ENCODE peak calls at places on chromosomes 7 and 10, in five cellular contexts. One of them, this sample, is unnamed.

GRCh38 chr7:13850185-13850752 is 139.2 kb downstream of the ETV1 start:
- DNase-seq in colonic mucosa: peak
- DNase-seq in NT2/D1: peak
- DNase-seq in tibial artery: no peak
- DNase-seq in HFF-Myc: peak
- DNase-seq in this sample: no peak

GRCh38 chr10:85105614-85106013 is 777.2 kb downstream of the CCSER2 start:
- DNase-seq in colonic mucosa: no peak
- DNase-seq in NT2/D1: no peak
- DNase-seq in tibial artery: no peak
- DNase-seq in HFF-Myc: no peak
- DNase-seq in this sample: no peak

GRCh38 chr7:84697506-84697905 is 489.4 kb downstream of the SEMA3D start:
- DNase-seq in colonic mucosa: no peak
- DNase-seq in NT2/D1: no peak
- DNase-seq in tibial artery: no peak
- DNase-seq in HFF-Myc: no peak
- DNase-seq in this sample: no peak

GRCh38 chr7:141695803-141696289 is 6.1 kb downstream of the DENND11 start:
- DNase-seq in colonic mucosa: peak
- DNase-seq in NT2/D1: no peak
- DNase-seq in tibial artery: no peak
- DNase-seq in HFF-Myc: no peak
- DNase-seq in this sample: no peak

GRCh38 chr7:690478-691360 is 35.8 kb upstream of the DNAAF5 start:
- DNase-seq in colonic mucosa: no peak
- DNase-seq in NT2/D1: no peak
- DNase-seq in tibial artery: peak
- DNase-seq in HFF-Myc: no peak
- DNase-seq in this sample: no peak

GRCh38 chr10:25261571-25261970 is 86.8 kb downstream of the GPR158 start:
- DNase-seq in colonic mucosa: no peak
- DNase-seq in NT2/D1: no peak
- DNase-seq in tibial artery: no peak
- DNase-seq in HFF-Myc: no peak
- DNase-seq in this sample: no peak

GRCh38 chr10:79202188-79203013 is 133.6 kb downstream of the ZMIZ1 start:
- DNase-seq in colonic mucosa: no peak
- DNase-seq in NT2/D1: no peak
- DNase-seq in tibial artery: no peak
- DNase-seq in HFF-Myc: no peak
- DNase-seq in this sample: peak

GRCh38 chr7:4633012-4633411 is 49.1 kb upstream of the FOXK1 start:
- DNase-seq in colonic mucosa: no peak
- DNase-seq in NT2/D1: no peak
- DNase-seq in tibial artery: no peak
- DNase-seq in HFF-Myc: no peak
- DNase-seq in this sample: no peak

GRCh38 chr10:29652192-29652591 is 17.4 kb upstream of the SVIL start:
- DNase-seq in colonic mucosa: no peak
- DNase-seq in NT2/D1: no peak
- DNase-seq in tibial artery: no peak
- DNase-seq in HFF-Myc: no peak
- DNase-seq in this sample: no peak

GRCh38 chr10:15169555-15170407 is 1.3 kb upstream of the NMT2 start:
- DNase-seq in colonic mucosa: no peak
- DNase-seq in NT2/D1: no peak
- DNase-seq in tibial artery: no peak
- DNase-seq in HFF-Myc: no peak
- DNase-seq in this sample: no peak

DNA sequence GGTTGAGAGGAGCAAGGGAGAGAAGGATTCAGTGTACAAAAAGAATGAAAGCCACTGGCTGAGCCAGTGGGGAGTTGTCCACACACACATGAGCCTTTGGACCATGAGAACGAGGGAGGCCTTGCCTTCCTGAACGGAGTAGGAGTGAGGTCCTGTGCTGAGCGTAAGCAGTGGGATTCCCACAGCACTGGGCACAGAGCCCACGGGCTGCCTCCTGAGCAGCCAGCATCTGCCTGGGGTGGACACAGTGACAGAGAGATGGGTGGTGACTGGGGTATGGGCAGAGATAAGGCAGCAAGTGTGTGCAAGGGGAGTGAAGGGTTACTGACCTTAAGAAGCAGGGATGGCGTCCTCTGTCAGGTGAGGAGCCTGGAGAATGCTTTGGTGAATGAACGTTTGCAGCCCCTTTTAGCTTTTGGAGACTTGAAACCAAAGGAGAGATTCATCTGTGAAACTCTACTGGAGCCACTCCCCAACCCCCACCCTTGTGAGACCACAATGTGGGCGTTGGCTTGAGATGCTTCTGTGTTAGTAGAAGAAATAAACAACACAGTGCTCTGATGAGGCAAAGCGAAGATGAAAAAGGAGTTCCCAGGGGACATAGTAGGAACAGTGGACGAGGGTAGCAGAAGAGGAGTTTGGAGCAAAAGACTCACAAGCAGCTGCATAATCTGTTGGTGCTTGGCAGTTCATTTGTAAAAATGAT is 56.5 kb downstream of the FIGNL1 start:
- DNase-seq in colonic mucosa: no peak
- DNase-seq in NT2/D1: no peak
- DNase-seq in tibial artery: no peak
- DNase-seq in HFF-Myc: no peak
- DNase-seq in this sample: no peak
- H3K4me3 ChIP-seq in colonic mucosa: no peak
- H3K4me3 ChIP-seq in NT2/D1: no peak
- H3K4me3 ChIP-seq in tibial artery: no peak
- H3K4me3 ChIP-seq in HFF-Myc: no peak
- H3K4me3 ChIP-seq in this sample: no peak

DNA sequence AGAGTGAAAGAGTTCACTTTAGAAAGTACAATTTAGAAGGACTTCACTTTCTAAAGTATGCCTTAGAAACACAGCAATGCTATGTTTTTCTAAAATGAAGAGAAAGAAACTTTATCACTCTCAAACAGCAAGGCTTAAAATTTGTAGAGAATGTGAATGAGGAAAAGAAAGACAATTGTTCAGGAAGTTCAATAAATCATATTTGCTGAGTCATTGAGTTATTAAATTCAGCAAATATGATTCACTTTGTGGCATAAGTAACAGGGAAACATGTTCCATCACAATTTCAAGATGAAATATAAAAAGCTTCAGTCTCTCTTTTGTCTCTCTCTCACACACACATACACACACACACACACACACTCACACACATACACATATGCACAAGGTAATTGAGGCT is 187.9 kb downstream of the PCDH15 start:
- DNase-seq in colonic mucosa: no peak
- DNase-seq in NT2/D1: no peak
- DNase-seq in tibial artery: no peak
- DNase-seq in HFF-Myc: no peak
- DNase-seq in this sample: no peak
- H3K4me3 ChIP-seq in colonic mucosa: no peak
- H3K4me3 ChIP-seq in NT2/D1: no peak
- H3K4me3 ChIP-seq in tibial artery: no peak
- H3K4me3 ChIP-seq in HFF-Myc: no peak
- H3K4me3 ChIP-seq in this sample: no peak

GRCh38 chr10:118007773-118008172 is 39.0 kb downstream of the RAB11FIP2 start:
- DNase-seq in colonic mucosa: no peak
- DNase-seq in NT2/D1: no peak
- DNase-seq in tibial artery: no peak
- DNase-seq in HFF-Myc: no peak
- DNase-seq in this sample: no peak

GRCh38 chr10:117997673-117998072 is 49.1 kb downstream of the RAB11FIP2 start:
- DNase-seq in colonic mucosa: no peak
- DNase-seq in NT2/D1: no peak
- DNase-seq in tibial artery: no peak
- DNase-seq in HFF-Myc: no peak
- DNase-seq in this sample: no peak

GRCh38 chr10:118002581-118002980 is 44.2 kb downstream of the RAB11FIP2 start:
- DNase-seq in colonic mucosa: no peak
- DNase-seq in NT2/D1: no peak
- DNase-seq in tibial artery: no peak
- DNase-seq in HFF-Myc: no peak
- DNase-seq in this sample: no peak

GRCh38 chr10:118003146-118003545 is 43.6 kb downstream of the RAB11FIP2 start:
- DNase-seq in colonic mucosa: no peak
- DNase-seq in NT2/D1: no peak
- DNase-seq in tibial artery: no peak
- DNase-seq in HFF-Myc: no peak
- DNase-seq in this sample: no peak
- H3K4me3 ChIP-seq in colonic mucosa: no peak
- H3K4me3 ChIP-seq in NT2/D1: no peak
- H3K4me3 ChIP-seq in tibial artery: no peak
- H3K4me3 ChIP-seq in HFF-Myc: no peak
- H3K4me3 ChIP-seq in this sample: no peak

GRCh38 chr10:6927001-6927400 is 346.9 kb upstream of the PRKCQ start:
- DNase-seq in colonic mucosa: no peak
- DNase-seq in NT2/D1: no peak
- DNase-seq in tibial artery: no peak
- DNase-seq in HFF-Myc: no peak
- DNase-seq in this sample: no peak
- H3K4me3 ChIP-seq in colonic mucosa: no peak
- H3K4me3 ChIP-seq in NT2/D1: no peak
- H3K4me3 ChIP-seq in tibial artery: no peak
- H3K4me3 ChIP-seq in HFF-Myc: no peak
- H3K4me3 ChIP-seq in this sample: no peak

DNA sequence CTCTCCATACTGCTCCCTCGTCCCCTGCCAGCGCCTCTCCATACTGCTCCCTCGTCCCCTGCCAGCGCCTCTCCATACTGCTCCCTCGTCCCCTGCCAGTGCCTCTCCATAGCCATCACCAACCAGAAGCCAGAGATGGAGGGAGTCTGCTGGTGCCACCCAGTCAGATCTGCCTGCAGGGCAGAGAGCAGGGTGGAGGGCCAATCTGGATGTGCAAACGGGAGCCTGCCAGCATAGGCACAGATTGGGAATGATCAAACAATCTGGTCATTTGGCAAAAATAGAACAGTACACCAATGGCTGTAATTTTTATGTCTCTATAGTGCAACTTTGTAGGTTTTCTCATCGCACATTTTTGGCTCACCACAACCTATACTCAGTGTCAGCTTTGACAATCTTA is 76.9 kb upstream of the LRRC4 start:
- DNase-seq in colonic mucosa: no peak
- DNase-seq in NT2/D1: no peak
- DNase-seq in tibial artery: peak
- DNase-seq in HFF-Myc: no peak
- DNase-seq in this sample: no peak
- H3K4me3 ChIP-seq in colonic mucosa: no peak
- H3K4me3 ChIP-seq in NT2/D1: no peak
- H3K4me3 ChIP-seq in tibial artery: no peak
- H3K4me3 ChIP-seq in HFF-Myc: no peak
- H3K4me3 ChIP-seq in this sample: no peak

DNA sequence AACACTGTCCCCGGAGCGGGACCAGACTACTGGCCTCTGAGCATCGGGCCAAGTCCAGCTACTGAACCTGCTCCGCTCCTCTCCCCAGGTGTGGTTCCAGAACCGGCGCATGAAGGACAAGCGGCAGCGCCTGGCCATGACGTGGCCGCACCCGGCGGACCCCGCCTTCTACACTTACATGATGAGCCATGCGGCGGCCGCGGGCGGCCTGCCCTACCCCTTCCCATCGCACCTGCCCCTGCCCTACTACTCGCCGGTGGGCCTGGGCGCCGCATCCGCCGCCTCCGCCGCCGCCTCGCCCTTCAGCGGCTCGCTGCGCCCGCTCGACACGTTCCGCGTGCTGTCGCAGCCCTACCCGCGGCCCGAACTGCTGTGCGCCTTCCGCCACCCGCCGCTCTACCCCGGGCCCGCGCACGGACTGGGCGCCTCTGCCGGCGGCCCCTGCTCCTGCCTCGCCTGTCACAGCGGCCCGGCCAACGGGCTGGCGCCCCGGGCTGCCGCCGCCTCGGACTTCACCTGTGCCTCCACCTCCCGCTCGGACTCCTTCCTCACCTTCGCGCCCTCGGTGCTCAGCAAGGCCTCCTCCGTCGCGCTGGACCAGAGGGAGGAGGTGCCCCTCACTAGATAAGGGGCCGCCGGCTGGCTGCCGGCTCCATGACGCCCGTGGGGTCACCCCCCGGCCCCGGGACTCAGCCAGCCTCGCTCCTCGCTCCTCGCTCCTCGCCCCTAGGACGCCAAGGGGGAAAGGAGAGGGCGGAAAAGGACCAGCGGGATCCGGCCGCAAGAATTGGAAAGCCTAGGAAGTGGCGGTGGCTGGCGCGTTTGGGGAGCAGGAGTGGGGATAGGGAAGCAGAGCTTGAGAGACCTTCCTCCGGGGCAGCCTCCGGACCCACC is 3.4 kb downstream of the EVX1 start:
- DNase-seq in colonic mucosa: peak
- DNase-seq in NT2/D1: no peak
- DNase-seq in tibial artery: no peak
- DNase-seq in HFF-Myc: no peak
- DNase-seq in this sample: no peak
- H3K4me3 ChIP-seq in colonic mucosa: peak
- H3K4me3 ChIP-seq in NT2/D1: peak
- H3K4me3 ChIP-seq in tibial artery: peak
- H3K4me3 ChIP-seq in HFF-Myc: no peak
- H3K4me3 ChIP-seq in this sample: no peak

DNA sequence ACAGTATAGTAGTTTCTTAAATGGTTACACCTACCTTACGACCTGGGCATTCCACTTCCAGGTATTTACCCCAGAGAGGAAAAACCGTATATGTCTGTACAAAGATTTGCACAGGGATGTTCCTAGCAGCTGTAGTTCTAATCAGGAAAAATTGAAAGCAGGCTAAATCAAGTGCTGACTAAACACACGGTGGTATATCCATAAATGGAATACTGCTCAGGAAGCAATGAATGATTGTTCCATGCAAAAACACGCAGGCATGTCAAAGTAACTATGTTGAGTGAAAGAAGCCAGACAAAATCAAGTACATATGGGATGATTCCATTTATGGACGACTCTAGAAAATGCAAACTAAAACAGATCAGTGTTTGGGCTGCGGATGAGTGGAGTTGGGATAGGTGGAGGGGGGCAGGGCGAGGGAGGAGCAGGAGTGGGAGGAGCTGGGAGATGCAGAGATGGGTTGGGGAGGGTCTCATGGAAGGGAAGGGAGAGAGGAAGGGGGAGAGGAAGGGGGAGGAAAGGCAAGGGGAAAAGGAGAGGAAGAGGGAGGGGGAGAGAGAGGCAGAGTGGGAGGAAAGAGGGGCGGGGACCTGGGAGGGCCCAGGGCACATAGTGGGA is 484 bp upstream of the MSRB2 start:
- DNase-seq in colonic mucosa: no peak
- DNase-seq in NT2/D1: no peak
- DNase-seq in tibial artery: no peak
- DNase-seq in HFF-Myc: no peak
- DNase-seq in this sample: no peak
- H3K4me3 ChIP-seq in colonic mucosa: peak
- H3K4me3 ChIP-seq in NT2/D1: no peak
- H3K4me3 ChIP-seq in tibial artery: peak
- H3K4me3 ChIP-seq in HFF-Myc: peak
- H3K4me3 ChIP-seq in this sample: no peak

GRCh38 chr7:12257582-12257981 is 46.5 kb downstream of the TMEM106B start:
- DNase-seq in colonic mucosa: no peak
- DNase-seq in NT2/D1: no peak
- DNase-seq in tibial artery: no peak
- DNase-seq in HFF-Myc: no peak
- DNase-seq in this sample: no peak
- H3K4me3 ChIP-seq in colonic mucosa: no peak
- H3K4me3 ChIP-seq in NT2/D1: no peak
- H3K4me3 ChIP-seq in tibial artery: no peak
- H3K4me3 ChIP-seq in HFF-Myc: no peak
- H3K4me3 ChIP-seq in this sample: no peak

GRCh38 chr10:94115725-94116124 is 122.0 kb downstream of the PLCE1 start:
- DNase-seq in colonic mucosa: no peak
- DNase-seq in NT2/D1: no peak
- DNase-seq in tibial artery: no peak
- DNase-seq in HFF-Myc: no peak
- DNase-seq in this sample: no peak
- H3K4me3 ChIP-seq in colonic mucosa: no peak
- H3K4me3 ChIP-seq in NT2/D1: no peak
- H3K4me3 ChIP-seq in tibial artery: no peak
- H3K4me3 ChIP-seq in HFF-Myc: no peak
- H3K4me3 ChIP-seq in this sample: no peak

This sample was measured in WERI-Rb-1.